ENCODE peak calls at places on chromosomes 4 and X, in ten cellular contexts. K is ovary, S is nephron progenitor cell, W is gastrocnemius medialis, L is prostate gland, V is lower leg skin, B is heart left ventricle, O is BJ, M is H9, H is B cell. D is an unnamed sample.

GRCh38 chrX:29466441-29466840 is 748.9 kb upstream of the MAGEB2 start:
- DNase-seq in L (no peak), H (no peak), K (no peak), S (no peak), O (no peak), W (no peak), M (no peak), V (no peak), B (no peak), D (no peak)

GRCh38 chr4:90187148-90187884 is 60.1 kb downstream of the CCSER1 start:
- DNase-seq in K (no peak), V (no peak), L (no peak), B (no peak), H (no peak), S (no peak), M (no peak), W (no peak), O (no peak), D (no peak)

GRCh38 chr4:26110493-26110892 is 196.5 kb downstream of the SMIM20 start:
- DNase-seq in B (no peak), O (no peak), V (no peak), W (no peak), H (no peak), K (no peak), L (no peak), S (no peak), M (no peak), D (no peak)

GRCh38 chr4:87103691-87104187 is 116.7 kb downstream of the KLHL8 start:
- DNase-seq in B (no peak), H (no peak), L (no peak), S (no peak), O (no peak), K (no peak), M (no peak), V (no peak), W (no peak), D (no peak)

GRCh38 chrX:45329217-45329616 is 128.5 kb upstream of the DIPK2B start:
- DNase-seq in V (no peak), M (no peak), W (no peak), H (no peak), S (no peak), L (no peak), K (no peak), B (no peak), O (no peak), D (no peak)

GRCh38 chr4:155371432-155372043 is 5.2 kb downstream of the MAP9 start:
- DNase-seq in B (no peak), S (no peak), O (no peak), L (no peak), H (peak), W (no peak), K (no peak), M (no peak), V (no peak), D (no peak)

GRCh38 chr4:139416073-139416673 is 37.7 kb upstream of the RAB33B start:
- DNase-seq in S (peak), W (no peak), H (peak), M (no peak), V (no peak), B (no peak), L (no peak), K (no peak), O (no peak), D (no peak)

GRCh38 chr4:166538491-166539005 is 665.5 kb downstream of the TLL1 start:
- DNase-seq in M (no peak), S (no peak), H (no peak), B (no peak), V (no peak), O (no peak), K (no peak), W (no peak), L (no peak), D (no peak)

GRCh38 chr4:4985844-4986243 is 33.4 kb downstream of the CYTL1 start:
- DNase-seq in M (peak), B (no peak), H (no peak), L (no peak), K (no peak), V (no peak), S (no peak), W (no peak), O (no peak), D (no peak)

GRCh38 chr4:87843936-87844335 is 11.2 kb downstream of the MEPE start:
- DNase-seq in W (peak), S (no peak), L (no peak), O (peak), H (no peak), K (no peak), M (no peak), V (no peak), B (no peak), D (no peak)

GRCh38 chrX:11886745-11887144 is 128.7 kb downstream of the MSL3 start:
- DNase-seq in B (no peak), W (no peak), H (no peak), V (no peak), M (no peak), O (no peak), K (no peak), S (no peak), L (no peak), D (no peak)

GRCh38 chr4:114606240-114606639 is 7.6 kb downstream of the UGT8 start:
- DNase-seq in H (no peak), W (no peak), L (no peak), M (peak), S (no peak), B (no peak), K (no peak), V (no peak), O (no peak), D (no peak)

GRCh38 chrX:145923376-145923775 is 105.7 kb downstream of the SLITRK2 start:
- DNase-seq in M (peak), V (no peak), O (no peak), S (no peak), H (no peak), W (no peak), L (no peak), B (no peak), K (no peak), D (no peak)

GRCh38 chr4:95701500-95701899 is 138.4 kb upstream of the PDHA2 start:
- DNase-seq in O (no peak), H (no peak), W (peak), M (no peak), B (no peak), S (no peak), V (no peak), K (no peak), L (no peak), D (no peak)

GRCh38 chrX:21708116-21708515 is 49.8 kb downstream of the SMPX start:
- DNase-seq in V (no peak), B (no peak), K (no peak), W (no peak), L (no peak), O (no peak), H (no peak), S (no peak), M (no peak), D (no peak)

GRCh38 chrX:106341823-106342222 is 173.7 kb downstream of the PWWP3B start:
- DNase-seq in M (no peak), W (no peak), O (no peak), V (no peak), K (no peak), S (no peak), L (no peak), B (no peak), H (no peak), D (no peak)

GRCh38 chrX:76555816-76556215 is 128.3 kb downstream of the MAGEE1 start:
- DNase-seq in K (no peak), V (no peak), H (no peak), B (no peak), W (no peak), S (peak), L (no peak), M (peak), O (no peak), D (peak)

GRCh38 chr4:16140520-16141249 is 56.9 kb upstream of the PROM1 start:
- DNase-seq in H (no peak), B (no peak), S (no peak), V (peak), W (no peak), M (no peak), O (peak), L (no peak), K (no peak), D (no peak)

GRCh38 chrX:139795196-139795595 is 87.2 kb upstream of the MCF2 start:
- DNase-seq in V (no peak), K (no peak), S (no peak), B (no peak), O (no peak), H (peak), L (no peak), W (no peak), M (no peak), D (peak)

GRCh38 chr4:85427123-85427522 is 47.8 kb upstream of the ARHGAP24 start:
- DNase-seq in V (no peak), L (no peak), W (no peak), M (no peak), H (no peak), B (no peak), S (no peak), K (no peak), O (no peak), D (no peak)

GRCh38 chrX:7346021-7346420 is 198.1 kb upstream of the PUDP start:
- DNase-seq in M (no peak), H (no peak), B (no peak), V (no peak), W (no peak), K (no peak), L (no peak), O (no peak), S (no peak), D (no peak)

GRCh38 chr4:112646632-112647537 is 9.9 kb downstream of the LARP7 start:
- DNase-seq in H (no peak), W (no peak), L (no peak), K (no peak), B (no peak), S (no peak), O (no peak), M (no peak), V (no peak), D (no peak)
- TF ChIP-seq CTCF in H (no peak), W (no peak), L (no peak), K (no peak), B (no peak), S (no peak), O (no peak), M (no peak), V (no peak), D (no peak)

DNA sequence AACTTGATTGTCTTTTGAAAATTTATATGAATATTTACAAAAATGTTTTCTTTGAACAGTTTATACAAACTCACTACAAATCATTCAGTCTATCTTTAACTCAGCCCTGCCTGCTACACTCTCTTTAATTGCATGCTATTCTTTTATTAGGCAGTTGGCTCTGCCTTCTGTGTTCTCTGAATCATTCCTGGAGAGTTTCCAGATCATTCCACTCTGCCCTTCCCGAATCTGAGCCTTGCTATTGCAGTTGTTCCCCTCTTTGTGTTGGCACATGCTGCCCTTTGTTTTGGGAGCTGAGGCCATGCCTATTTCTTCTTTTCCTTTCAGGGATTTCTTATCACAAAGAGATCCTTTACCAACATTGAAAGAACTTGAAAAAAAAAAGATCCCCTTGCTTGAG is 8.7 kb upstream of the TECRL start:
- DNase-seq in W (peak), B (peak), K (no peak), S (no peak), H (no peak), O (no peak), V (no peak), M (no peak), L (peak), D (no peak)
- TF ChIP-seq CTCF in W (no peak), B (no peak), K (no peak), S (no peak), H (no peak), O (no peak), V (no peak), M (no peak), L (no peak), D (no peak)

DNA sequence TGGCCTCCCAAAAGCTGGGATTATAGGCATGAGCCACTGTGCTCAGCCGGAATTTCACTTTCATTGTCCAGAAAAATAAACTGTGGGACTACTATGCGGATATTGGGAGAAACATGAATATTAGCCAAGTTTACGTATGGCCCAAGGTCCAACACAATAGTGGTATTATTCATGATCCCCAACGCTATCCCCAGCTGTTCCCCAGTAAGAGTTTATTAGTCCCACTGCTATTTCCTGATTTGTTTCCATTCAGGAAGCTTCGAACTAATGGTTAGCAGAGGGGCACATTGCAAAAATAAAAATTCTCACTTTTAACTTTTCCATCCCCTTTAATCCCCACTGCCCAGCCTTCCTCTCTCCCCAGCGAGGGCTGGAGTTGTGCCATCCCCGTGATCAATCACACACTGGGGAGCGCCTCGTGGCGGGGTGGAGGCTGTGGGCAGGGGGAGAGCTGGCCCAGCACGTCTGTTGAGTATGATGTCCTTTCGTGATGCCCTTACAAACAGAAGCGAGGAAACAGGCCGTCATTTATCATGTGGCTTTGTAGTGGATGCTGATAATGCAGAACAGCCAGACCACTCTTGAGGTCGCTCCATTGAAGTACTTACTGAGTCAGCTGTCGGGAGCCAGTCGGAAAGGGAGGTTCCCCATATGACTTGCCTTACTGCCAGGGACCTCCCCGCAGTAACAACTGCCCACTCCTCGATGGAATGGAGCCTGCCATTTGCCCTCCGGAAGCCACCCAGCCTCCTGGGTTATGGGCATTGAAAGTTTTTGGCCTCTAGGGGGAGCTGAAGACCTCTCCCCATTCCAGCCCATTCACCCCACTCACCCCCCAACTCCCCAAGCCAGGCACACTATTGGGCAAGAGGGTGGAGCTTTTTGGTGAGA is 117.0 kb downstream of the KDR start:
- DNase-seq in L (no peak), K (no peak), H (no peak), B (no peak), M (peak), S (no peak), W (no peak), O (no peak), V (no peak), D (peak)
- TF ChIP-seq CTCF in L (no peak), K (no peak), H (no peak), B (peak), M (peak), S (peak), W (no peak), O (peak), V (no peak), D (no peak)

DNA sequence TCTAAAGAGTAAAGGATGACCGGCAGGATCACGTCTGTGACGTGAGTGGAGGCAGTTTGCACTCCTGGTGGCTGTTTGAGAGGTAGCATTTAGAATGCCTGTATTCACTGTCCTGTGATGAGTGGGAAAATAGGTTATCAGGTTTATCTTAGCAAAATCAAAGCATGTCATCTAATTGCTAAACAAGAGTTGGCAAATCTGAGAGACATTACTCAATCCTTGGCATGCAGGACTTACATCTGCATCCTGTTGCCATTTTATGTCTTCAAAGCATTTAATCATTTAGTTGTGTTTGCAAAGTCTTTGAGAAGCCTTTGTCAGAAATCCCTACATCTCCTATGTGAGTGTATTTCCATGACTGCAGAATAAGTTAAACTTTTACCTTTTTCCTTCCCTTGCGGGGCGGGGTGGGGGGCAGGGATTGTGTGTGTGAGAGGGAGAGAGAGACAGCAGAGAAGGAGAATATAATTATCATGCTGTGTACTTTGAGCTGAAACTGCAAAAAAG is 41.4 kb upstream of the MSANTD1 start:
- DNase-seq in M (no peak), B (no peak), V (peak), S (no peak), W (peak), L (no peak), O (peak), K (no peak), H (no peak), D (no peak)
- TF ChIP-seq CTCF in M (peak), B (no peak), V (no peak), S (no peak), W (no peak), L (no peak), O (peak), K (no peak), H (no peak), D (no peak)

GRCh38 chr4:40629401-40630334 is at the start of gene RBM47:
- DNase-seq in V (peak), M (peak), O (no peak), L (peak), K (peak), H (peak), B (peak), S (peak), W (no peak), D (peak)

GRCh38 chr4:40628888-40629287 is 776 bp downstream of the RBM47 start:
- DNase-seq in B (no peak), K (no peak), O (no peak), L (no peak), W (no peak), M (no peak), H (no peak), S (no peak), V (no peak), D (no peak)

GRCh38 chr4:40626183-40626990 is 3.3 kb downstream of the RBM47 start:
- DNase-seq in L (peak), S (no peak), K (no peak), B (no peak), O (no peak), V (no peak), M (no peak), H (no peak), W (no peak), D (no peak)

GRCh38 chr4:40627540-40627939 is 2.1 kb downstream of the RBM47 start:
- DNase-seq in S (no peak), W (no peak), H (no peak), V (no peak), B (no peak), K (no peak), O (no peak), M (no peak), L (no peak), D (no peak)

DNA sequence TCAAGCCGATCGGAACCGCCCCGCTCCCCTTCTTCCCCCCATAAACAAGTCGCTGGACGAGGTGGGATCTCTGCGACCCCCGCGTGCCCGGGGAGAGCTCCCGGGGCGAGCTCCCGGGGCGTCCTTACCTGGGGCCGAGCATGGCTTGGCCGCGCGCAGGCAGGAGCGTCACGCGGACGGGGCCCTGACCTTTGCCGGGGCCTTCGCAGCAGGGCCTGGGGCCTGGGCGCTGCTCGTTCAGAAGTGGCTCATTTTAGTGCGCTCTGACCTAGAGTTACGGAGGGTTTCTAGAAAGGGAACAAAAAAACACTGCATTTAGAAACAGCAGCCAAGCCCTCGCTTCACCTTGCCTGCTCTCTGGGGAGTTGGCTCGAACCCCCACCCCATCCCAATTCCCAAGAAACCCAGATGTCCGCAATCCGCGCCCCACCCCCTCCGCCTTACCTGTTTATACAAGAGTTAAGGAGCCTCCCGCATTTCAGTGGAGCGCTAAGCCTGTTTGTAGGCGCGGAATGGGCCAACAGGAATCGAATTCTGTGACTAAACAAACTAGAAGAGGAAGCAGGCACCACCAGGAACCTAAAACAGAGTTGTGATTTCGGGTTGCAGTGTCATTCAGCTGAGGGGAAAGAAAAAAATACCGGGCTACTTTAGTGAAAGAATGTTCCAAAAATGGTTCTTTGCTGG is 814 bp upstream of the RBM47 start:
- DNase-seq in B (peak), W (peak), M (peak), K (peak), O (no peak), L (peak), V (no peak), S (peak), H (peak), D (peak)
- TF ChIP-seq CTCF in B (no peak), W (no peak), M (peak), K (no peak), O (no peak), L (no peak), V (no peak), S (no peak), H (no peak), D (no peak)

GRCh38 chr4:43132010-43132582 is 239.6 kb downstream of the GRXCR1 start:
- DNase-seq in S (peak), W (no peak), B (peak), K (peak), V (no peak), O (no peak), M (peak), L (peak), H (peak), D (peak)
- TF ChIP-seq CTCF in S (peak), W (peak), B (peak), K (peak), V (no peak), O (peak), M (peak), L (peak), H (peak), D (peak)

DNA sequence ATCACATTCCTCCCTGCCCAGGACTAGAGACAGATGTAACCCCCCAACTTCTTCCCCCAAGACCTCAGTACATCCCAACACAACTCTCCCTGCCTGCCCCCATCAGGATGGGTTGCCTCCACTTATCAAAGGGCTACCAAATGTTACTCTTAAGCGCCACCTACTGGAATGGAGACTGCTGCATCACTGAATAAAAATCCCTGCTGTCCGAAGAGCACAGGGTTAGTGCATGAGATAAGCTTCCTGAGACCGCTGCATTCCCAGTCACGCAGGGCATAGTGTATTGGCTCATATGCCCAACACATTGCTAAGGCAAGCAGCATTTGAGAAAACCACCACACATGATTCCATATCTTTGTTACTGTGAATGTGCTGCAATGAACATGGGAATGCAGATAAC is 544.5 kb downstream of the PPP4R3C start:
- DNase-seq in B (no peak), L (no peak), W (no peak), V (no peak), K (no peak), H (no peak), S (peak), O (no peak), M (peak), D (peak)
- TF ChIP-seq CTCF in B (no peak), L (no peak), W (no peak), V (no peak), K (no peak), H (no peak), S (peak), O (no peak), M (peak), D (peak)

DNA sequence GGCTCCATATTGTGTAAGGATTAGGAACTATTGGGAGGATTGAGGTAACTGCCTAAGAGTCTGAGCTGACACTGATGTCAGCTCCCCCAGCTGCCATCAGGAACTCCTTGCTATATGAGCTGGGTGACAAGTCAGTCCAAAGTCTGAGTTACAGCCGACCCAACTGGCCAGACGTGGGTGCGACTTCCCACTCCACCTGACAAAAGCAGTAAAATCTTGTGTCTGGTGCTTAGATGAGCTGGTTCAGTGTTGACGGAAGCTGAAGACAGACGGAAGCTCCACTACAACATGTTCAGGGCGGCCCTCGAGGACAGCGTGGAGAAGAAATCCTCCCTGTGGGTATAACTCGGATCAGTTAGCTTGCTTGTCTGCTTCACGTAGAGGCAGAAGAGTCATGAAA is 22.8 kb upstream of the NAT8L start:
- DNase-seq in M (no peak), K (no peak), W (no peak), V (peak), L (no peak), B (no peak), O (no peak), H (no peak), S (no peak), D (no peak)
- TF ChIP-seq CTCF in M (no peak), K (no peak), W (no peak), V (no peak), L (no peak), B (no peak), O (no peak), H (no peak), S (no peak), D (no peak)